ENCODE peak calls at places on chromosomes 7 and 10, in seven cellular contexts. D is endothelial cell, R is AG09309, G is OCI-LY7, T is prostate gland, Z is psoas muscle, M is HCT116. S is an unnamed sample.

GRCh38 chr7:142870575-142871259 is 14.8 kb downstream of the TRPV6 start:
- DNase-seq in D (peak; percentile 1), R (no peak), G (no peak), T (no peak), Z (peak; percentile 43), M (no peak), S (no peak)

GRCh38 chr7:87004956-87005355 is 54.5 kb downstream of the ELAPOR2 start:
- DNase-seq in D (no peak), R (no peak), G (no peak), T (no peak), Z (no peak), M (no peak), S (no peak)

GRCh38 chr10:99582255-99582770 is 37.9 kb downstream of the SLC25A28 start:
- DNase-seq in D (no peak), R (no peak), G (no peak), T (no peak), Z (no peak), M (no peak), S (no peak)

GRCh38 chr7:116630357-116630756 is 41.6 kb upstream of the MET start:
- DNase-seq in D (no peak), R (no peak), G (no peak), T (no peak), Z (no peak), M (no peak), S (no peak)

GRCh38 chr10:13705526-13706169 is 118.9 kb downstream of the PRPF18 start:
- DNase-seq in D (no peak), R (no peak), G (no peak), T (no peak), Z (no peak), M (no peak), S (no peak)

GRCh38 chr10:124288928-124289921 is 129.5 kb downstream of the OAT start:
- DNase-seq in D (no peak), R (no peak), G (no peak), T (no peak), Z (peak; percentile 34), M (no peak), S (no peak)

GRCh38 chr10:103479135-103479534 is at the start of gene CALHM3:
- DNase-seq in D (no peak), R (no peak), G (no peak), T (no peak), Z (no peak), M (peak; percentile 45), S (no peak)

GRCh38 chr7:149767068-149767467 is 6.3 kb downstream of the ZNF467 start:
- DNase-seq in D (no peak), R (no peak), G (no peak), T (no peak), Z (no peak), M (no peak), S (no peak)

GRCh38 chr7:73906874-73907273 is 45.9 kb downstream of the TMEM270 start:
- DNase-seq in D (no peak), R (no peak), G (no peak), T (no peak), Z (peak; percentile 19), M (no peak), S (no peak)

GRCh38 chr7:102096706-102097427 is 189.8 kb upstream of the SH2B2 start:
- DNase-seq in D (no peak), R (no peak), G (no peak), T (no peak), Z (no peak), M (no peak), S (no peak)

GRCh38 chr10:75403144-75404022 is 1.8 kb upstream of the ZNF503 start:
- DNase-seq in D (peak; percentile 60), R (no peak), G (no peak), T (peak; percentile 45), Z (peak; percentile 62), M (no peak), S (no peak)

GRCh38 chr7:134777470-134777869 is 2.0 kb upstream of the CALD1 start:
- DNase-seq in D (no peak), R (no peak), G (peak; percentile 41), T (no peak), Z (no peak), M (no peak), S (no peak)

GRCh38 chr10:118776033-118776432 is 21.3 kb upstream of the CACUL1 start:
- DNase-seq in D (no peak), R (no peak), G (no peak), T (no peak), Z (no peak), M (no peak), S (no peak)

GRCh38 chr7:28980504-28981281 is 22.6 kb upstream of the TRIL start:
- DNase-seq in D (no peak), R (no peak), G (no peak), T (no peak), Z (no peak), M (no peak), S (no peak)

GRCh38 chr7:34208878-34209621 is 303.7 kb downstream of the BMPER start:
- DNase-seq in D (no peak), R (no peak), G (no peak), T (no peak), Z (peak; percentile 66), M (no peak), S (no peak)

DNA sequence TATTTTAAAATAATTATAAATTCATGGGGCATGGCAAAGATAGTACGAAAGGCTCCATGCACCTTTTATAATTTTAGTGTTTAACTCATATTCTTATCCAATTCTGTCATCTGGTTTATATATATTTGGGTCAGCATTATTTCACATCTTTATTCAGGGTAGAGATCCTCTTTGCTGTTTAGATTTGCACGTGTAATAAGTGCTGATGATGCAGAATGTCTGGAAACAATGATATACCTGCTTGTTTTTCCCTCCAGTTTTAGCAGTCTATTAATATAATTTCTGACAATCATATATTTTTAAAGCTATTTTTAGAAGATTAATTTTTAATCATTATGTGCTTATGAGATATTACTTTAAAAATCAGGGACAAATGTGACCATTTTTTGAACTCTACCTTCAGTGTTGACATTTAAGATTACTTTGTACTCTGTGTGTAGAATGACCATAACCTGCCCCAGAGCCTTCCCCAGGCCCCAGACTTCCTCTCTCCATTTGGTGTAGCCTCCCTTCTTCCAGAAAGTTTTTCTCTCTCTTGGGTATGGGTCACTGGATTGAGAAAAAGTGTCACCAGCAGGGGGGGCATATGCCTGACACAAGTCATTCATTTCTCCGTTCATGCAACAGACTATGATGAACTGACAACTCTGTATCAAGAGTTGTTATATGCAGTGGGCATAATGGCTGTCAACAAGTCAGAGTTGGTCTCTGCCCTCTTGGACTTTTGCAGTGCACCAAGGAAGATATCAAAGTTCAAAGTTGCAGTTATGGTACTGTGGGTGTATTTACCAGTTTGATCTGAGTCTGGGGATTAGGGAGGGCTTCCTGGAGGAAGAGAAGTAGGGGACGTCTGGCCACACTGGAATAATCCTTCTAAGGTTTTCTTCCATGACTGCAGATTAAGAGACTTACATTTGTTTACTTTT is 192.6 kb upstream of the CCDC6 start:
- DNase-seq in D (peak; percentile 37), R (no peak), G (peak; percentile 25), T (no peak), Z (no peak), M (peak; percentile 38), S (no peak)
- TF ChIP-seq CTCF in D (peak; percentile 74), R (peak; percentile 40), G (peak; percentile 73), T (no peak), Z (peak; percentile 26), M (peak; percentile 42), S (no peak)

GRCh38 chr7:66957595-66958290 is 36.7 kb downstream of the TMEM248 start:
- DNase-seq in D (no peak), R (no peak), G (no peak), T (no peak), Z (no peak), M (no peak), S (no peak)

GRCh38 chr7:66960192-66960591 is 35.2 kb downstream of the SBDS start:
- DNase-seq in D (no peak), R (no peak), G (no peak), T (no peak), Z (no peak), M (no peak), S (no peak)

GRCh38 chr7:66964391-66964790 is 31.0 kb downstream of the SBDS start:
- DNase-seq in D (no peak), R (peak; percentile 13), G (no peak), T (no peak), Z (no peak), M (no peak), S (no peak)

GRCh38 chr7:66961096-66961495 is 34.3 kb downstream of the SBDS start:
- DNase-seq in D (no peak), R (no peak), G (no peak), T (no peak), Z (no peak), M (no peak), S (no peak)

DNA sequence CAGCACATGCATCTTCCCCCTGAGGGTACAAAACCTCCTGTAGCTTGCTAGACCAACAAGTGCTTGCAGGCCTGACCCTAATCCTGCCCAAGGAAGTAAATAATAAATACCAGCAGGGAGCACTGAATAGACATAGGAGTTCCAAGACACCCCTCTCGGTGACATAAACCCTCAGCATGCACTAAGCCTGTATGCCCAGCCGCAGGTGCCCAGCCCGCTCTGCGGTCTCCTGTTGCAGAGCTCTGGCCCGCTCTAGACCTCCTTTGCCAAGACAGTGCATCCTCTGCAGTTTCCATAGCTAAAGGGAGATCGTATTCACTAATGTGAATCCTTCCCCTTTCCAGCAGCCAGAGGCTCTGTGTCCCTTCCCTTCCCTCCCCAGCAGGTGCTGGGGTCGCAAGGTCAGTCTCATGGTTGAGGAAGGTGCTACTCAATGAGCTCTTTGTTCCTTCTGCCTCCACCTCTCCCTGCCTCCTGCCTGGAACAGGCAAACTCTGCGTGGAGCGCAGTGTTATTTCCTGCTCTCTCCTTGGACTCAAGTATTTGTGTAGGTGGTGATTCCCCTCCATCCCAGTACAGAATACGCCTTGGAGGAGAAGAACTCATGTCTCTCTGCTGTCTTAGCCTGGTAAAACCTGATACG is 36.6 kb downstream of the SBDS start:
- DNase-seq in D (no peak), R (no peak), G (no peak), T (no peak), Z (no peak), M (no peak), S (no peak)
- TF ChIP-seq CTCF in D (no peak), R (no peak), G (no peak), T (no peak), Z (no peak), M (no peak), S (no peak)

GRCh38 chr7:20539201-20539600 is 76.3 kb upstream of the ABCB5 start:
- DNase-seq in D (no peak), R (no peak), G (peak; percentile 20), T (no peak), Z (no peak), M (peak; percentile 35), S (no peak)
- TF ChIP-seq CTCF in D (no peak), R (no peak), G (peak; percentile 61), T (peak; percentile 27), Z (no peak), M (peak; percentile 10), S (peak; percentile 48)

GRCh38 chr7:151086802-151087246 is 549 bp downstream of the AGAP3 start:
- DNase-seq in D (no peak), R (no peak), G (no peak), T (no peak), Z (no peak), M (no peak), S (no peak)

GRCh38 chr7:151085329-151085690 is 965 bp upstream of the AGAP3 start:
- DNase-seq in D (no peak), R (no peak), G (no peak), T (no peak), Z (no peak), M (no peak), S (no peak)

GRCh38 chr7:151083824-151084160 is 499 bp upstream of the TMUB1 start:
- DNase-seq in D (no peak), R (no peak), G (no peak), T (no peak), Z (no peak), M (no peak), S (no peak)

GRCh38 chr7:151087247-151088018 is 1.2 kb downstream of the AGAP3 start:
- DNase-seq in D (no peak), R (no peak), G (no peak), T (peak; percentile 45), Z (peak; percentile 82), M (no peak), S (no peak)

GRCh38 chr7:151085691-151086620 is at the start of gene AGAP3:
- DNase-seq in D (peak; percentile 83), R (no peak), G (peak; percentile 48), T (peak; percentile 87), Z (peak; percentile 93), M (peak; percentile 67), S (peak; percentile 76)
- TF ChIP-seq CTCF in D (no peak), R (no peak), G (no peak), T (no peak), Z (no peak), M (no peak), S (no peak)